ENCODE peak calls at places on chromosomes 5 and 9, in five cellular contexts. A is endodermal cell, R is left ventricle myocardium inferior, D is IMR-90, X is adrenal gland. N is an unnamed sample.

GRCh38 chr5:131242728-131243255 is 21.1 kb upstream of the CDC42SE2 start:
- DNase-seq in A (no peak), R (no peak), D (peak; percentile 97), X (no peak), N (peak; percentile 64)

GRCh38 chr5:95163079-95163478 is 121.8 kb downstream of the MCTP1 start:
- DNase-seq in A (no peak), R (no peak), D (no peak), X (no peak), N (no peak)

GRCh38 chr9:93092171-93092991 is 3.6 kb upstream of the CARD19 start:
- DNase-seq in A (peak; percentile 39), R (no peak), D (no peak), X (peak; percentile 16), N (no peak)

GRCh38 chr5:34061993-34062392 is 19.0 kb upstream of the C1QTNF3 start:
- DNase-seq in A (no peak), R (no peak), D (no peak), X (no peak), N (peak; percentile 54)

GRCh38 chr5:61311836-61312808 is 19.9 kb upstream of the ZSWIM6 start:
- DNase-seq in A (peak; percentile 20), R (no peak), D (peak; percentile 91), X (no peak), N (no peak)

GRCh38 chr5:1317921-1318565 is 23.2 kb upstream of the TERT start:
- DNase-seq in A (peak; percentile 26), R (no peak), D (no peak), X (no peak), N (no peak)

GRCh38 chr9:110847661-110848060 is 179.1 kb downstream of the MUSK start:
- DNase-seq in A (no peak), R (no peak), D (peak; percentile 60), X (no peak), N (no peak)

GRCh38 chr5:109281136-109281690 is 128.6 kb downstream of the PJA2 start:
- DNase-seq in A (no peak), R (no peak), D (no peak), X (no peak), N (peak; percentile 5)

GRCh38 chr9:16673171-16673570 is 197.3 kb downstream of the BNC2 start:
- DNase-seq in A (no peak), R (no peak), D (peak; percentile 54), X (no peak), N (no peak)

GRCh38 chr5:80248378-80248777 is 7.5 kb downstream of the SERINC5 start:
- DNase-seq in A (no peak), R (no peak), D (no peak), X (no peak), N (no peak)
- H3K4me1 ChIP-seq in A (peaks cover 15% of the 10 kb centered on the region), R (peaks cover 55% of the 10 kb centered on the region), D (peaks cover 3% of the 10 kb centered on the region), X (peaks cover 18% of the 10 kb centered on the region), N (peaks cover 26% of the 10 kb centered on the region)

GRCh38 chr5:110623875-110624274 is 102.6 kb downstream of the TMEM232 start:
- DNase-seq in A (no peak), R (no peak), D (peak; percentile 50), X (no peak), N (no peak)

GRCh38 chr5:110616009-110616408 is 110.5 kb downstream of the TMEM232 start:
- DNase-seq in A (no peak), R (no peak), D (no peak), X (no peak), N (no peak)

GRCh38 chr5:110618941-110619340 is 107.5 kb downstream of the TMEM232 start:
- DNase-seq in A (no peak), R (no peak), D (no peak), X (no peak), N (no peak)
- H3K4me3 ChIP-seq in A (no peak overlapping the region), R (no peak overlapping the region), D (no peak overlapping the region), X (no peak overlapping the region), N (no peak overlapping the region)

GRCh38 chr9:84206801-84207200 is 133.8 kb downstream of the SLC28A3 start:
- DNase-seq in A (no peak), R (no peak), D (no peak), X (no peak), N (no peak)
- H3K27ac ChIP-seq in A (no peak overlapping the region), R (peak overlapping the region; percentile 55), D (no peak overlapping the region), X (no peak overlapping the region), N (no peak overlapping the region)

GRCh38 chr9:120733190-120733589 is 18.9 kb upstream of the MEGF9 start:
- DNase-seq in A (no peak), R (peak; percentile 22), D (peak; percentile 80), X (no peak), N (no peak)
- H3K4me1 ChIP-seq in A (peaks cover 24% of the 10 kb centered on the region), R (peaks cover 41% of the 10 kb centered on the region), D (peaks cover 25% of the 10 kb centered on the region), X (no peaks in the 10 kb centered on the region), N (no peaks in the 10 kb centered on the region)

GRCh38 chr5:171318026-171318425 is 9.0 kb downstream of the TLX3 start:
- DNase-seq in A (peak; percentile 85), R (no peak), D (no peak), X (no peak), N (no peak)
- H3K4me3 ChIP-seq in A (no peak overlapping the region), R (no peak overlapping the region), D (no peak overlapping the region), X (no peak overlapping the region), N (no peak overlapping the region)

DNA sequence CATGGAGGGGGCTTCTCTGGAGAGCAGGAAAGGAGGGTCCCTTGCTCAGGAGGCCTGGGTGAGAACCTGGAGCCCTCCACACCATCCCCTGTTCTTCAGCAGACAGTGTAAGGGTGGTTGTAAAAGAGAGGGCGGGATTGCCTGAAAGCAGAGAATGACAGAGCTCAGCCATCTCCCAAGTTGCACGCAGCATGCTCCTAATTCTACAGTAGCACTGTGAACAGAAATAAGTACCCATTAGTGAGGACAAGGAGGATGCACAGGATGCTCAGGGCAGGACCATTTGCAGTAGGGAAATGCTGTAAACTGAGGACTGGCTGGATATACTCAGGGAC is 8.4 kb downstream of the CCDC69 start:
- DNase-seq in A (no peak), R (no peak), D (no peak), X (no peak), N (no peak)
- H3K27ac ChIP-seq in A (no peak overlapping the region), R (peak overlapping the region; percentile 89), D (no peak overlapping the region), X (peak overlapping the region; percentile 88), N (peak overlapping the region; percentile 66)

N was measured in small intestine.